ENCODE peak calls at places on chromosomes 16 and 17, in seven cellular contexts. P, Y, D, J, U, N and V are unnamed samples.

GRCh38 chr16:29321000-29321393 is 85.5 kb downstream of the NPIPB11 start:
- DNase-seq in P (no peak), Y (no peak), D (no peak), J (no peak), U (no peak), N (no peak), V (no peak)

GRCh38 chr16:84925092-84925772 is 86.1 kb downstream of the ZDHHC7 start:
- DNase-seq in P (no peak), Y (peak; percentile 53), D (peak; percentile 78), J (no peak), U (peak; percentile 76), N (peak; percentile 56), V (peak; percentile 65)

GRCh38 chr16:81275064-81275532 is 36.6 kb downstream of the BCO1 start:
- DNase-seq in P (no peak), Y (no peak), D (no peak), J (no peak), U (no peak), N (no peak), V (no peak)

GRCh38 chr16:12086861-12087260 is 110.3 kb downstream of the SNX29 start:
- DNase-seq in P (no peak), Y (no peak), D (no peak), J (no peak), U (no peak), N (no peak), V (no peak)

GRCh38 chr16:29641561-29641960 is 21.5 kb upstream of the SPN start:
- DNase-seq in P (no peak), Y (no peak), D (no peak), J (no peak), U (no peak), N (no peak), V (no peak)

GRCh38 chr17:32628645-32629044 is 141.9 kb downstream of the CDK5R1 start:
- DNase-seq in P (no peak), Y (no peak), D (no peak), J (no peak), U (no peak), N (no peak), V (no peak)

GRCh38 chr16:76650579-76650978 is 373.4 kb downstream of the CNTNAP4 start:
- DNase-seq in P (no peak), Y (no peak), D (no peak), J (no peak), U (no peak), N (no peak), V (no peak)

GRCh38 chr16:81715358-81716196 is 63.5 kb upstream of the PLCG2 start:
- DNase-seq in P (no peak), Y (no peak), D (no peak), J (no peak), U (no peak), N (no peak), V (no peak)

GRCh38 chr16:72848759-72849664 is 198.9 kb downstream of the ZFHX3 start:
- DNase-seq in P (peak; percentile 81), Y (peak; percentile 75), D (peak; percentile 91), J (no peak), U (peak; percentile 92), N (peak; percentile 87), V (peak; percentile 82)

GRCh38 chr17:42387663-42388380 is 420 bp downstream of the STAT3 start:
- DNase-seq in P (no peak), Y (peak; percentile 77), D (peak; percentile 55), J (no peak), U (peak; percentile 64), N (peak; percentile 52), V (peak; percentile 55)

GRCh38 chr17:5126719-5127488 is 11.1 kb downstream of the USP6 start:
- DNase-seq in P (no peak), Y (no peak), D (no peak), J (peak; percentile 58), U (no peak), N (no peak), V (no peak)

GRCh38 chr16:11585460-11586374 is 1.0 kb downstream of the LITAF start:
- DNase-seq in P (no peak), Y (peak; percentile 41), D (peak; percentile 55), J (no peak), U (peak; percentile 25), N (no peak), V (peak; percentile 35)

GRCh38 chr16:48231675-48232214 is 12.4 kb upstream of the LONP2 start:
- DNase-seq in P (no peak), Y (no peak), D (no peak), J (no peak), U (no peak), N (no peak), V (peak; percentile 16)

GRCh38 chr16:67181346-67181745 is 2.4 kb downstream of the MATCAP1 start:
- DNase-seq in P (no peak), Y (no peak), D (no peak), J (no peak), U (no peak), N (no peak), V (peak; percentile 75)

GRCh38 chr17:75181608-75182318 is 996 bp downstream of the SUMO2 start:
- DNase-seq in P (no peak), Y (peak; percentile 38), D (no peak), J (no peak), U (no peak), N (no peak), V (no peak)

GRCh38 chr17:8056232-8056975 is 17.5 kb downstream of the ALOX15B start:
- DNase-seq in P (no peak), Y (peak; percentile 87), D (no peak), J (no peak), U (no peak), N (no peak), V (no peak)

GRCh38 chr16:65105173-65105572 is 16.7 kb downstream of the CDH11 start:
- DNase-seq in P (no peak), Y (no peak), D (no peak), J (no peak), U (no peak), N (no peak), V (no peak)

GRCh38 chr16:89270666-89271345 is 53.3 kb downstream of the ZNF778 start:
- DNase-seq in P (no peak), Y (no peak), D (no peak), J (no peak), U (no peak), N (no peak), V (no peak)

GRCh38 chr17:34736611-34737010 is 157.2 kb downstream of the TMEM132E start:
- DNase-seq in P (no peak), Y (no peak), D (no peak), J (no peak), U (no peak), N (no peak), V (no peak)

GRCh38 chr16:6081320-6081976 is 983.9 kb upstream of the EEF2KMT start:
- DNase-seq in P (no peak), Y (no peak), D (no peak), J (no peak), U (peak; percentile 34), N (no peak), V (no peak)

GRCh38 chr17:51710289-51710979 is 448.1 kb downstream of the CA10 start:
- DNase-seq in P (no peak), Y (no peak), D (no peak), J (no peak), U (no peak), N (no peak), V (no peak)

GRCh38 chr16:86495756-86496261 is 14.5 kb upstream of the FOXF1 start:
- DNase-seq in P (no peak), Y (no peak), D (no peak), J (no peak), U (no peak), N (no peak), V (no peak)

GRCh38 chr17:12024332-12024731 is 3.7 kb downstream of the MAP2K4 start:
- DNase-seq in P (no peak), Y (no peak), D (no peak), J (no peak), U (no peak), N (no peak), V (no peak)

GRCh38 chr16:51815527-51815926 is 664.5 kb upstream of the SALL1 start:
- DNase-seq in P (no peak), Y (no peak), D (no peak), J (no peak), U (no peak), N (no peak), V (no peak)

GRCh38 chr17:33987162-33987561 is 267.9 kb upstream of the CCL2 start:
- DNase-seq in P (no peak), Y (no peak), D (no peak), J (peak; percentile 64), U (no peak), N (no peak), V (no peak)

DNA sequence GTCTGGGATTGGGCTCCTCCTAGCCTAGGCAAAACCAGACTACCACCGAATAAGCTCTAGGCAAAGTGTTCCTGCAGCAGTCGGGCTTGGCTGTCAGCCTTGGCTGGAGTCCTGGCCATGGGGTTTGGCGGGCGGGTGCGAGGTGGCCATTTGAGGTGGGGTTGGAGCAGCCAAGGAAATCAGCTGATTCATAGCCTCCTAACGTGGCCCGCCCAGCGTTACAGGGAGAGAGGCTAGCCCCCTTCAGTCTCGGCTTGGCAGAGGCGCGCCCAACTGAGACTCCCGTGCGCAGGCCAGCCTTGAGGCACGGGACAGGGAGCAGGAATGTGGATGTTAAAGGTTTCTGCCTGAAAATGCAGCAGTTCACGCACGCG is 1.9 kb downstream of the PMP22 start:
- DNase-seq in P (peak; percentile 85), Y (peak; percentile 69), D (peak; percentile 42), J (no peak), U (peak; percentile 46), N (peak; percentile 88), V (peak; percentile 88)
- TF ChIP-seq POLR2A in P (peak; percentile 37), Y (no peak), D (no peak), J (peak; percentile 45), U (no peak), N (no peak), V (peak; percentile 33)

GRCh38 chr17:29111816-29112499 is 68.2 kb downstream of the MYO18A start:
- DNase-seq in P (peak; percentile 43), Y (peak; percentile 63), D (peak; percentile 70), J (no peak), U (peak; percentile 85), N (peak; percentile 57), V (peak; percentile 66)
- H3K27ac ChIP-seq in P (no peak overlapping the region), Y (no peak overlapping the region), D (no peak overlapping the region), J (no peak overlapping the region), U (peak overlapping the region; percentile 6), N (peak overlapping the region; percentile 43), V (no peak overlapping the region)

GRCh38 chr17:76674600-76674999 is 31.0 kb upstream of the ST6GALNAC1 start:
- DNase-seq in P (no peak), Y (no peak), D (no peak), J (no peak), U (no peak), N (no peak), V (no peak)
- TF ChIP-seq CTCF in P (no peak), Y (no peak), D (no peak), J (no peak), U (no peak), N (no peak), V (no peak)

DNA sequence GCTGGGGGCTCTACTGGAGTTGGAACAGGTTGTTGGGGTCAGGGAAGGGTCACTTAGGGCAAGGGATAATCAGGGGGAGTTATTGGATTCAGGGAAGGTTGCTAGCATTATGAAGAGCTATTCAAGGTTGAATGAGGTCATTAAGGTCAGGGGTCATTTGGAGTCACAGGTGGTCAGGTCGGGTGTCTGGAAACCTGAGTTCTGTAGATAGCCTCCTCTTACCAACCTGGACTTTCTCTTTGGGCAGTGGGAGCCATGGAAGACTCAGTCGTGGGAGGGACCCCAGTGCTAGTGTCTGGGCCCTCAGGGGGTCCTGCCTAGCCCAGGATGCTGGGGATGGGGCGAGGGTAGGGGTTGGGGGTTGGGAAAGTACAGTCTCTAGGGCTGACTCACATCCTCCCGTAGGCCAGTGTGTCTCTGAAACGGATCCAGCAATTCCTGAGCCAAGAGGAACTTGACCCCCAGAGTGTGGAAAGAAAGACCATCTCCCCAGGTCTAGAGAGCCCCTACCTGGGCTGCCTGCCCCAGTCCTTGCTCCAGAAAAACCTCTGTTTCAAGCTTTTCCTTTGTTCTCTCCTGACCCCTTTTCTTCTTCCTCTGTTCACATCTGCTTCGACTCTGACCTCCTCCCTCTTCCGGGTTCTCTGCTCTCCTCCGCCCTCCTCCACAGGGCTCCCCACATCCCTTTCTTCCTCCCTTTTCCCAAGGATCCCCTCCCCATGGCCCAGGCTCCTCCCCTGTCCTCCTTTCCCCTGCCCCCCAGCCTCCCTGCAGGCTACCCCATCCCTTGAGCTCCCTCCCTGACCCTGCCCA is 33.5 kb downstream of the ABCC3 start:
- DNase-seq in P (no peak), Y (no peak), D (no peak), J (no peak), U (no peak), N (no peak), V (no peak)
- TF ChIP-seq POLR2A in P (no peak), Y (no peak), D (no peak), J (no peak), U (no peak), N (no peak), V (no peak)